ENCODE peak calls at places on chromosomes 11 and 22, in five cellular contexts. One of them, this sample, is unnamed.

GRCh38 chr22:32024791-32025190 is 18.3 kb upstream of the SLC5A1 start:
- DNase-seq in AG04450: no peak
- DNase-seq in body of pancreas: no peak
- DNase-seq in HepG2: no peak
- DNase-seq in upper lobe of left lung: no peak
- DNase-seq in this sample: no peak

GRCh38 chr11:110968348-110969062 is 256.3 kb upstream of the ARHGAP20 start:
- DNase-seq in upper lobe of left lung: no peak
- DNase-seq in AG04450: no peak
- DNase-seq in HepG2: no peak
- DNase-seq in body of pancreas: no peak
- DNase-seq in this sample: no peak

GRCh38 chr11:13962562-13963168 is at the start of gene SPON1:
- DNase-seq in body of pancreas: peak
- DNase-seq in HepG2: no peak
- DNase-seq in upper lobe of left lung: no peak
- DNase-seq in AG04450: no peak
- DNase-seq in this sample: no peak

GRCh38 chr11:108606070-108606469 is 12.5 kb upstream of the EXPH5 start:
- DNase-seq in upper lobe of left lung: no peak
- DNase-seq in AG04450: no peak
- DNase-seq in body of pancreas: no peak
- DNase-seq in HepG2: no peak
- DNase-seq in this sample: no peak

GRCh38 chr11:33135216-33135615 is 26.1 kb downstream of the CSTF3 start:
- DNase-seq in AG04450: peak
- DNase-seq in HepG2: no peak
- DNase-seq in upper lobe of left lung: no peak
- DNase-seq in body of pancreas: no peak
- DNase-seq in this sample: no peak

GRCh38 chr11:115707180-115707905 is 203.1 kb upstream of the CADM1 start:
- DNase-seq in body of pancreas: no peak
- DNase-seq in HepG2: no peak
- DNase-seq in AG04450: no peak
- DNase-seq in upper lobe of left lung: peak
- DNase-seq in this sample: no peak

GRCh38 chr22:32810241-32811133 is 9.0 kb downstream of the TIMP3 start:
- DNase-seq in body of pancreas: no peak
- DNase-seq in HepG2: no peak
- DNase-seq in AG04450: no peak
- DNase-seq in upper lobe of left lung: no peak
- DNase-seq in this sample: no peak

GRCh38 chr22:43014062-43014875 is 680 bp downstream of the PACSIN2 start:
- DNase-seq in upper lobe of left lung: peak
- DNase-seq in body of pancreas: peak
- DNase-seq in AG04450: no peak
- DNase-seq in HepG2: peak
- DNase-seq in this sample: no peak

GRCh38 chr11:76770642-76771445 is 12.3 kb upstream of the TSKU start:
- DNase-seq in upper lobe of left lung: peak
- DNase-seq in AG04450: peak
- DNase-seq in body of pancreas: peak
- DNase-seq in HepG2: peak
- DNase-seq in this sample: peak

GRCh38 chr11:126408496-126408895 is 53.0 kb downstream of the ST3GAL4 start:
- DNase-seq in AG04450: no peak
- DNase-seq in upper lobe of left lung: no peak
- DNase-seq in body of pancreas: no peak
- DNase-seq in HepG2: no peak
- DNase-seq in this sample: no peak

GRCh38 chr11:22634897-22635629 is 9.4 kb upstream of the FANCF start:
- DNase-seq in HepG2: peak
- DNase-seq in upper lobe of left lung: no peak
- DNase-seq in AG04450: no peak
- DNase-seq in body of pancreas: no peak
- DNase-seq in this sample: peak

GRCh38 chr22:31241200-31241599 is 29.1 kb downstream of the LIMK2 start:
- DNase-seq in HepG2: peak
- DNase-seq in AG04450: no peak
- DNase-seq in body of pancreas: no peak
- DNase-seq in upper lobe of left lung: no peak
- DNase-seq in this sample: no peak

GRCh38 chr22:42760806-42761565 is 40.3 kb upstream of the A4GALT start:
- DNase-seq in AG04450: no peak
- DNase-seq in HepG2: no peak
- DNase-seq in upper lobe of left lung: no peak
- DNase-seq in body of pancreas: no peak
- DNase-seq in this sample: no peak

GRCh38 chr11:44402466-44403075 is 92.6 kb upstream of the ALX4 start:
- DNase-seq in AG04450: no peak
- DNase-seq in body of pancreas: no peak
- DNase-seq in upper lobe of left lung: no peak
- DNase-seq in HepG2: no peak
- DNase-seq in this sample: no peak

GRCh38 chr22:39444247-39444800 is 12.5 kb upstream of the MGAT3 start:
- DNase-seq in HepG2: no peak
- DNase-seq in AG04450: no peak
- DNase-seq in upper lobe of left lung: no peak
- DNase-seq in body of pancreas: no peak
- DNase-seq in this sample: no peak

GRCh38 chr22:44777364-44777756 is 25.0 kb downstream of the ARHGAP8 start:
- DNase-seq in upper lobe of left lung: no peak
- DNase-seq in body of pancreas: no peak
- DNase-seq in HepG2: no peak
- DNase-seq in AG04450: no peak
- DNase-seq in this sample: no peak

GRCh38 chr11:28400236-28401100 is 292.3 kb downstream of the METTL15 start:
- DNase-seq in HepG2: peak
- DNase-seq in upper lobe of left lung: no peak
- DNase-seq in AG04450: peak
- DNase-seq in body of pancreas: no peak
- DNase-seq in this sample: peak

GRCh38 chr22:42673898-42674390 is 24.8 kb upstream of the CYB5R3 start:
- DNase-seq in HepG2: peak
- DNase-seq in upper lobe of left lung: no peak
- DNase-seq in AG04450: no peak
- DNase-seq in body of pancreas: no peak
- DNase-seq in this sample: no peak

GRCh38 chr11:130689222-130689908 is 226.9 kb downstream of the SNX19 start:
- DNase-seq in upper lobe of left lung: no peak
- DNase-seq in HepG2: no peak
- DNase-seq in AG04450: no peak
- DNase-seq in body of pancreas: no peak
- DNase-seq in this sample: no peak

GRCh38 chr11:133692371-133692770 is 152.9 kb downstream of the SPATA19 start:
- DNase-seq in AG04450: no peak
- DNase-seq in HepG2: no peak
- DNase-seq in upper lobe of left lung: no peak
- DNase-seq in body of pancreas: no peak
- DNase-seq in this sample: no peak

GRCh38 chr11:96168623-96169022 is 174.4 kb downstream of the MAML2 start:
- DNase-seq in upper lobe of left lung: peak
- DNase-seq in HepG2: no peak
- DNase-seq in AG04450: peak
- DNase-seq in body of pancreas: peak
- DNase-seq in this sample: peak

GRCh38 chr11:75558939-75559843 is 2.9 kb upstream of the SERPINH1 start:
- DNase-seq in upper lobe of left lung: peak
- DNase-seq in body of pancreas: no peak
- DNase-seq in AG04450: no peak
- DNase-seq in HepG2: no peak
- DNase-seq in this sample: no peak

GRCh38 chr11:34977039-34977906 is 60.9 kb downstream of the PDHX start:
- DNase-seq in upper lobe of left lung: no peak
- DNase-seq in body of pancreas: no peak
- DNase-seq in AG04450: peak
- DNase-seq in HepG2: no peak
- DNase-seq in this sample: no peak

GRCh38 chr11:33059331-33060007 is 20.1 kb downstream of the TCP11L1 start:
- DNase-seq in upper lobe of left lung: no peak
- DNase-seq in HepG2: no peak
- DNase-seq in AG04450: no peak
- DNase-seq in body of pancreas: no peak
- DNase-seq in this sample: no peak

GRCh38 chr11:72012897-72013721 is 14.4 kb downstream of the IL18BP start:
- DNase-seq in HepG2: no peak
- DNase-seq in body of pancreas: peak
- DNase-seq in AG04450: no peak
- DNase-seq in upper lobe of left lung: peak
- DNase-seq in this sample: no peak

GRCh38 chr22:38465673-38466490 is 2.0 kb upstream of the KDELR3 start:
- DNase-seq in AG04450: no peak
- DNase-seq in body of pancreas: no peak
- DNase-seq in upper lobe of left lung: no peak
- DNase-seq in HepG2: no peak
- DNase-seq in this sample: no peak

GRCh38 chr22:27952091-27952490 is 33.0 kb upstream of the PITPNB start:
- DNase-seq in body of pancreas: no peak
- DNase-seq in HepG2: no peak
- DNase-seq in upper lobe of left lung: no peak
- DNase-seq in AG04450: peak
- DNase-seq in this sample: peak

GRCh38 chr22:17717708-17718107 is 56.6 kb downstream of the BID start:
- DNase-seq in AG04450: no peak
- DNase-seq in body of pancreas: no peak
- DNase-seq in upper lobe of left lung: no peak
- DNase-seq in HepG2: no peak
- DNase-seq in this sample: no peak

GRCh38 chr11:41659990-41660389 is 200.5 kb upstream of the LRRC4C start:
- DNase-seq in upper lobe of left lung: no peak
- DNase-seq in AG04450: no peak
- DNase-seq in HepG2: no peak
- DNase-seq in body of pancreas: peak
- DNase-seq in this sample: no peak

GRCh38 chr22:47619631-47620030 is 857.2 kb downstream of the TBC1D22A start:
- DNase-seq in body of pancreas: no peak
- DNase-seq in upper lobe of left lung: no peak
- DNase-seq in HepG2: no peak
- DNase-seq in AG04450: no peak
- DNase-seq in this sample: no peak

GRCh38 chr11:64058494-64058893 is 22.8 kb downstream of the FLRT1 start:
- DNase-seq in upper lobe of left lung: no peak
- DNase-seq in AG04450: no peak
- DNase-seq in body of pancreas: no peak
- DNase-seq in HepG2: no peak
- DNase-seq in this sample: no peak

GRCh38 chr11:102683277-102683676 is 22.3 kb downstream of the MMP27 start:
- DNase-seq in upper lobe of left lung: no peak
- DNase-seq in HepG2: no peak
- DNase-seq in AG04450: no peak
- DNase-seq in body of pancreas: no peak
- DNase-seq in this sample: no peak
- TF ChIP-seq CTCF in upper lobe of left lung: no peak
- TF ChIP-seq CTCF in HepG2: peak
- TF ChIP-seq CTCF in AG04450: peak
- TF ChIP-seq CTCF in body of pancreas: no peak
- TF ChIP-seq CTCF in this sample: no peak

DNA sequence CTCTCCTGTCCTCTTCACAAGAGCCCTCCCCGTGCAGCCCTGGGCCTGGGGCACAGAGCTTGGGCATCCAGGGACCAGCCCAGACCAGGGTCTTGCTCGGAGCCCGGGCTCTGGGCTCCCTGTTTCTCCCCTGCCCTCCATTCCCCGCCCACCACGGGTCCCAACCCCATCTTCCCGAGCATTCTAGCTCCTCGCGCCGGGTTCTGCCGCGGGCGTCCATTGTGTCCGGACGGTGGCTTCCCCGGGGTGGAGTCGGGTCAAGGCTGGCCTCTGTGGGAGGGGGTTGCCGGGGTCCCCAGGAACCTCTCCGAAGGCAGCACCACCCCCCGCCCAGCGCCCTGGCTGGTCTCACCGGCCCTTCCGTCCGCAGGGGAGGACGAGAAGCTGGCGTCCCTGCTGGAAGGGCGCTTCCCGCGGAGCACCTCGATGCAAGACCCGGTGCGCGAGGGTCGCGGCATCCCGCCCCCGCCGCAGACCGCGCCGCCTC is 18.1 kb upstream of the ACR start:
- DNase-seq in AG04450: no peak
- DNase-seq in upper lobe of left lung: no peak
- DNase-seq in body of pancreas: no peak
- DNase-seq in HepG2: no peak
- DNase-seq in this sample: no peak
- H3K4me3 ChIP-seq in AG04450: no peak
- H3K4me3 ChIP-seq in upper lobe of left lung: no peak
- H3K4me3 ChIP-seq in body of pancreas: no peak
- H3K4me3 ChIP-seq in HepG2: no peak
- H3K4me3 ChIP-seq in this sample: no peak

DNA sequence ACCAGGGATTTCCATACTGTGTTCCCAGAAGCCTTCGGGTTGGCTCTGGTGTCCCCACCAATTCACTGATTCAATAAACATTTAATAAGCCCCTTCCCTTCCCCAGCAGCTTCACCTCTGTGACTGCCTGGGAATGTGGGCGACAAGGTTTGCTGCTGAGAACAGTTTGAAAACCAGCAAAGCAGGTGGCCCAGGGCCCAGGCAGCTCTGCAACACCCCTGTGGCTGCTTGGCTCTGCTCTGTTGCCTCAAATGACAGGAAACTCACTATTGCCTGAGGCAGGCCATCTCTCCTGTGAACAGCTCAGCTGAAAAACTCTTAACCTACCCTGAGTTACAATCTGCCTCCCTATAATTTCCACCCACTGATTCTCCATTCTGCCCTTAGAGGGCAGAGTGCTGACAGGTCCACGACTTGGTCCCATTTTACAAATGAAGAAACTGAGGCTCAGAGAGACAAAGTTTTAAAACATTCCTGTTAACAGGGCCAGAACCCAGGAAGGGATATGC is 10.5 kb downstream of the ADORA2A start:
- DNase-seq in AG04450: no peak
- DNase-seq in HepG2: no peak
- DNase-seq in upper lobe of left lung: peak
- DNase-seq in body of pancreas: no peak
- DNase-seq in this sample: no peak
- TF ChIP-seq CTCF in AG04450: peak
- TF ChIP-seq CTCF in HepG2: peak
- TF ChIP-seq CTCF in upper lobe of left lung: no peak
- TF ChIP-seq CTCF in body of pancreas: no peak
- TF ChIP-seq CTCF in this sample: no peak

DNA sequence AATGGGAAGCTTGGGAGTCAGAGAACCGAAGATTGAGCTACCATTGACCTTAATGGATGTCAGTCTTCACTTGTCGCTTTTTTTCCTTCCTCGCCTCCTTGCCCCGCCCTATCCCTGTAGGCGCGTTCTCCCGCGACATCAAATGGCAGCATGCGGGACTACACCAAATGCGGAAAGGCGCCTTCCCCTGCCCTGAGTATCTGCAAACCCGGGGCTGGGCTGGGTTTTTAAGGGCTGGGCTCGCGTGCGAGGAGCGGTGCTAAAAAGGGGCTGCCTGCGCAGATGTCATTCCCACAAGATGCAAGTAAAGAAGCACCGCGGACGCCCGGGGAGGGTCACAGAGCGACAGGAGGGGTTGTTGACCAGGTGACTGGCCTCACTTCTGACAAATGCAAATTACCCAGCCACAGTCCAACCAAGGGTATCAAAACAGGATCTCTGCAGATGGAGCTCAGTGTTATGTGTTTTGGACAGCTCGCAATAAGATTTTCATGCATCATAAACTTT is 4.7 kb upstream of the FAM111B start:
- DNase-seq in AG04450: no peak
- DNase-seq in upper lobe of left lung: peak
- DNase-seq in body of pancreas: peak
- DNase-seq in HepG2: no peak
- DNase-seq in this sample: no peak
- H3K4me3 ChIP-seq in AG04450: peak
- H3K4me3 ChIP-seq in upper lobe of left lung: peak
- H3K4me3 ChIP-seq in body of pancreas: no peak
- H3K4me3 ChIP-seq in HepG2: no peak
- H3K4me3 ChIP-seq in this sample: peak

This sample was measured in retinal pigment epithelial cell.